ENCODE peak calls at places on chromosomes 13 and 19, in nine cellular contexts. X is stromal cell of bone marrow; C is heart right ventricle; P is ecto neural progenitor cell; L is CD4-positive, alpha-beta T cell; G is mucosa of descending colon; R is activated gamma-delta T cell treated with Interleukin-2 at 50 U/mL for 16 hours; W is effector CD4-positive, alpha-beta T cell; E is activated CD4-positive, alpha-beta T cell treated with anti-CD3 and anti-CD28 coated beads, Interleukin-2, amount 50 U/mL, for 24 hours. B is an unnamed sample.

GRCh38 chr19:13033244-13033643 is 38.0 kb downstream of the NFIX start:
- DNase-seq in X (no peak), C (no peak), P (no peak), L (no peak), G (no peak), R (no peak), W (no peak), E (no peak), B (no peak)

GRCh38 chr19:42424712-42425131 is 2.5 kb downstream of the LIPE start:
- DNase-seq in X (no peak), C (peak; percentile 30), P (no peak), L (no peak), G (no peak), R (no peak), W (no peak), E (no peak), B (no peak)

GRCh38 chr19:37963190-37963947 is 56.4 kb downstream of the SIPA1L3 start:
- DNase-seq in X (peak; percentile 80), C (no peak), P (no peak), L (no peak), G (no peak), R (no peak), W (no peak), E (no peak), B (no peak)

GRCh38 chr13:90750957-90751356 is 596.5 kb upstream of the MIR17HG start:
- DNase-seq in X (no peak), C (no peak), P (no peak), L (no peak), G (no peak), R (no peak), W (no peak), E (no peak), B (no peak)

GRCh38 chr19:1216756-1217155 is 11.2 kb downstream of the STK11 start:
- DNase-seq in X (no peak), C (no peak), P (no peak), L (no peak), G (no peak), R (no peak), W (no peak), E (no peak), B (no peak)

GRCh38 chr19:16262618-16263017 is 62.0 kb upstream of the KLF2 start:
- DNase-seq in X (no peak), C (no peak), P (no peak), L (no peak), G (no peak), R (no peak), W (no peak), E (no peak), B (no peak)

GRCh38 chr13:23921451-23921888 is 24.2 kb upstream of the C1QTNF9B start:
- DNase-seq in X (peak; percentile 28), C (no peak), P (no peak), L (no peak), G (no peak), R (no peak), W (no peak), E (peak; percentile 4), B (no peak)

GRCh38 chr19:33339016-33339749 is 34.3 kb upstream of the CEBPG start:
- DNase-seq in X (no peak), C (no peak), P (no peak), L (no peak), G (no peak), R (no peak), W (no peak), E (no peak), B (no peak)

GRCh38 chr13:100589178-100589725 is 663 bp upstream of the GGACT start:
- DNase-seq in X (no peak), C (no peak), P (no peak), L (no peak), G (no peak), R (no peak), W (no peak), E (no peak), B (no peak)

GRCh38 chr19:45145270-45146189 is 15.3 kb downstream of the NKPD1 start:
- DNase-seq in X (no peak), C (no peak), P (no peak), L (no peak), G (no peak), R (no peak), W (no peak), E (no peak), B (no peak)

GRCh38 chr19:6710273-6711077 is 10.0 kb downstream of the C3 start:
- DNase-seq in X (no peak), C (no peak), P (no peak), L (no peak), G (peak; percentile 46), R (no peak), W (no peak), E (no peak), B (peak; percentile 74)

GRCh38 chr13:113917523-113918371 is 53.9 kb upstream of the GAS6 start:
- DNase-seq in X (no peak), C (no peak), P (no peak), L (no peak), G (no peak), R (no peak), W (no peak), E (no peak), B (no peak)

GRCh38 chr19:50514346-50515167 is 844 bp upstream of the ASPDH start:
- DNase-seq in X (no peak), C (no peak), P (no peak), L (no peak), G (peak; percentile 42), R (no peak), W (no peak), E (no peak), B (no peak)

GRCh38 chr13:27644302-27644701 is 22.6 kb downstream of the POLR1D start:
- DNase-seq in X (peak; percentile 77), C (no peak), P (no peak), L (no peak), G (no peak), R (no peak), W (no peak), E (no peak), B (no peak)

GRCh38 chr13:41931337-41931736 is 29.6 kb downstream of the VWA8 start:
- DNase-seq in X (peak; percentile 34), C (no peak), P (no peak), L (no peak), G (no peak), R (no peak), W (no peak), E (no peak), B (no peak)

GRCh38 chr19:4523306-4524110 is 5.2 kb upstream of the PLIN4 start:
- DNase-seq in X (no peak), C (peak; percentile 60), P (no peak), L (peak; percentile 14), G (no peak), R (no peak), W (no peak), E (no peak), B (no peak)

GRCh38 chr13:41019027-41019487 is at the start of gene ELF1:
- DNase-seq in X (peak; percentile 59), C (no peak), P (no peak), L (peak; percentile 47), G (no peak), R (peak; percentile 58), W (peak; percentile 54), E (peak; percentile 61), B (no peak)

GRCh38 chr13:106906431-106906996 is 338.6 kb upstream of the ARGLU1 start:
- DNase-seq in X (no peak), C (no peak), P (no peak), L (no peak), G (no peak), R (no peak), W (no peak), E (no peak), B (no peak)

GRCh38 chr19:30227661-30228112 is 144.5 kb upstream of the ZNF536 start:
- DNase-seq in X (peak; percentile 20), C (peak; percentile 67), P (peak; percentile 91), L (peak; percentile 11), G (no peak), R (no peak), W (no peak), E (peak; percentile 21), B (peak; percentile 75)

GRCh38 chr13:23506821-23507210 is 63.4 kb upstream of the TNFRSF19 start:
- DNase-seq in X (peak; percentile 21), C (no peak), P (no peak), L (no peak), G (no peak), R (no peak), W (no peak), E (no peak), B (no peak)

GRCh38 chr13:109396266-109396665 is 390.1 kb downstream of the IRS2 start:
- DNase-seq in X (no peak), C (no peak), P (no peak), L (no peak), G (no peak), R (no peak), W (no peak), E (no peak), B (no peak)

GRCh38 chr19:16025108-16026101 is 50.9 kb upstream of the TPM4 start:
- DNase-seq in X (peak; percentile 69), C (no peak), P (peak; percentile 69), L (no peak), G (no peak), R (no peak), W (no peak), E (no peak), B (no peak)

GRCh38 chr19:43445426-43445825 is 20.0 kb downstream of the LYPD3 start:
- DNase-seq in X (no peak), C (no peak), P (no peak), L (no peak), G (no peak), R (no peak), W (no peak), E (no peak), B (no peak)

GRCh38 chr19:50496189-50497029 is 14.6 kb downstream of the JOSD2 start:
- DNase-seq in X (no peak), C (peak; percentile 75), P (peak; percentile 78), L (no peak), G (no peak), R (no peak), W (no peak), E (no peak), B (peak; percentile 79)

GRCh38 chr13:111791131-111791530 is 275.8 kb upstream of the SOX1 start:
- DNase-seq in X (no peak), C (no peak), P (peak; percentile 16), L (no peak), G (no peak), R (no peak), W (no peak), E (no peak), B (peak; percentile 41)

GRCh38 chr19:51448011-51448744 is 10.1 kb downstream of the SIGLEC8 start:
- DNase-seq in X (no peak), C (no peak), P (no peak), L (no peak), G (no peak), R (no peak), W (no peak), E (peak; percentile 57), B (no peak)

GRCh38 chr19:12314553-12314952 is 18.9 kb downstream of the ZNF563 start:
- DNase-seq in X (no peak), C (no peak), P (no peak), L (no peak), G (no peak), R (no peak), W (no peak), E (no peak), B (no peak)

GRCh38 chr13:112583592-112584277 is 4.2 kb downstream of the TUBGCP3 start:
- DNase-seq in X (no peak), C (no peak), P (no peak), L (no peak), G (no peak), R (no peak), W (no peak), E (no peak), B (no peak)

GRCh38 chr19:49916839-49917733 is 11.9 kb upstream of the ATF5 start:
- DNase-seq in X (no peak), C (no peak), P (no peak), L (no peak), G (no peak), R (no peak), W (no peak), E (no peak), B (no peak)

GRCh38 chr13:33263484-33263883 is 22.1 kb downstream of the STARD13 start:
- DNase-seq in X (no peak), C (no peak), P (no peak), L (no peak), G (no peak), R (no peak), W (no peak), E (no peak), B (no peak)

GRCh38 chr13:102651892-102652291 is 43.0 kb downstream of the METTL21C start:
- DNase-seq in X (peak; percentile 38), C (no peak), P (no peak), L (no peak), G (no peak), R (no peak), W (no peak), E (no peak), B (no peak)

B was measured in Right ventricle myocardium inferior.